ENCODE peak calls at places on chromosome 16, in ten cellular contexts. Z, X, D, S, E, I, F, T, Y and V are unnamed samples.
A peak's percentile ranks its signal among the peaks of the same experiment; 100 is the strongest.

GRCh38 chr16:77993586-77993985 is 28.8 kb upstream of the CLEC3A start:
- DNase-seq in Z (no peak), S (no peak), E (no peak), Y (no peak), F (no peak), X (no peak), I (no peak), D (no peak), T (peak; percentile 24), V (peak; percentile 11)

GRCh38 chr16:3739636-3740035 is 22.3 kb upstream of the TRAP1 start:
- DNase-seq in D (no peak), Z (no peak), I (no peak), X (no peak), F (no peak), Y (no peak), S (no peak), E (no peak), T (no peak), V (no peak)

GRCh38 chr16:13795131-13795530 is 124.8 kb upstream of the ERCC4 start:
- DNase-seq in T (no peak), D (no peak), E (no peak), Z (no peak), X (no peak), S (no peak), I (no peak), Y (no peak), F (no peak), V (no peak)

GRCh38 chr16:17224859-17225258 is 245.9 kb downstream of the XYLT1 start:
- DNase-seq in F (no peak), I (no peak), X (peak; percentile 30), T (peak; percentile 94), D (peak; percentile 55), S (no peak), Y (no peak), Z (peak; percentile 72), E (peak; percentile 16), V (no peak)

GRCh38 chr16:16861546-16861945 is 482.6 kb downstream of the NPIPA7 start:
- DNase-seq in X (peak; percentile 67), Y (no peak), D (peak; percentile 27), I (peak; percentile 3), T (peak; percentile 45), F (peak; percentile 4), E (peak; percentile 68), Z (no peak), S (peak; percentile 5), V (peak; percentile 56)

GRCh38 chr16:17269434-17269833 is 201.3 kb downstream of the XYLT1 start:
- DNase-seq in F (no peak), D (no peak), Y (no peak), S (no peak), Z (no peak), E (no peak), I (no peak), X (no peak), T (peak; percentile 50), V (no peak)

GRCh38 chr16:30349695-30350094 is 5.4 kb downstream of the CD2BP2 start:
- DNase-seq in D (no peak), I (no peak), Y (no peak), E (no peak), S (no peak), F (no peak), T (no peak), X (no peak), Z (peak; percentile 35), V (no peak)

GRCh38 chr16:85571813-85572619 is 41.1 kb upstream of the GSE1 start:
- DNase-seq in Z (no peak), E (no peak), T (no peak), X (peak; percentile 39), I (no peak), Y (no peak), S (no peak), D (no peak), F (no peak), V (no peak)

GRCh38 chr16:57357330-57358151 is 1.0 kb upstream of the CCL22 start:
- DNase-seq in T (no peak), Z (no peak), D (no peak), E (no peak), F (no peak), X (no peak), Y (no peak), I (no peak), S (no peak), V (no peak)

GRCh38 chr16:15811778-15812750 is 44.8 kb downstream of the MYH11 start:
- DNase-seq in D (peak; percentile 90), S (peak; percentile 91), Z (no peak), E (no peak), T (peak; percentile 48), X (no peak), I (no peak), Y (no peak), F (no peak), V (no peak)

GRCh38 chr16:35525979-35526590 is 2066.7 kb downstream of the TP53TG3F start:
- DNase-seq in Y (no peak), Z (no peak), T (no peak), I (no peak), S (no peak), E (no peak), F (no peak), D (no peak), X (no peak), V (no peak)

GRCh38 chr16:73095142-73095791 is 47.3 kb upstream of the ZFHX3 start:
- DNase-seq in Z (no peak), S (no peak), F (no peak), D (no peak), I (no peak), E (no peak), Y (no peak), X (no peak), T (no peak), V (no peak)

GRCh38 chr16:58045096-58045495 is 19.5 kb downstream of the MMP15 start:
- DNase-seq in Y (no peak), D (no peak), E (no peak), X (no peak), S (no peak), Z (peak; percentile 38), I (no peak), F (no peak), T (no peak), V (no peak)

GRCh38 chr16:53220585-53220984 is 165.8 kb downstream of the CHD9 start:
- DNase-seq in F (no peak), D (peak; percentile 47), I (no peak), T (peak; percentile 44), Z (no peak), Y (no peak), X (no peak), S (peak; percentile 45), E (no peak), V (no peak)

GRCh38 chr16:57131351-57131970 is 39.1 kb downstream of the CPNE2 start:
- DNase-seq in E (no peak), Z (peak; percentile 45), D (no peak), F (no peak), T (no peak), X (no peak), Y (no peak), I (no peak), S (no peak), V (no peak)

GRCh38 chr16:23635958-23636357 is 5.2 kb downstream of the PALB2 start:
- DNase-seq in S (no peak), T (peak; percentile 15), Y (no peak), Z (no peak), X (no peak), E (no peak), F (no peak), D (no peak), I (no peak), V (no peak)

GRCh38 chr16:87543436-87544191 is 50.8 kb upstream of the ZCCHC14 start:
- DNase-seq in I (no peak), Z (no peak), E (peak; percentile 23), S (peak; percentile 31), X (no peak), F (no peak), D (no peak), T (peak; percentile 27), Y (no peak), V (no peak)

GRCh38 chr16:79169239-79169638 is 431.3 kb downstream of the MAF start:
- DNase-seq in Z (no peak), E (peak; percentile 50), Y (no peak), S (peak; percentile 33), I (no peak), F (no peak), D (no peak), T (peak; percentile 28), X (peak; percentile 6), V (peak; percentile 26)

GRCh38 chr16:22014271-22014873 is 6.5 kb downstream of the MOSMO start:
- DNase-seq in F (no peak), X (no peak), T (no peak), Z (no peak), E (no peak), S (no peak), D (no peak), Y (no peak), I (no peak), V (no peak)

GRCh38 chr16:81770008-81770407 is 9.1 kb upstream of the PLCG2 start:
- DNase-seq in Z (no peak), I (no peak), E (no peak), F (no peak), X (no peak), T (no peak), Y (no peak), D (no peak), S (no peak), V (no peak)

GRCh38 chr16:3431779-3432219 is 11.5 kb downstream of the ZNF597 start:
- DNase-seq in Z (peak; percentile 77), T (peak; percentile 41), E (peak; percentile 52), S (peak; percentile 12), I (peak; percentile 3), X (peak; percentile 43), Y (no peak), F (peak; percentile 6), D (peak; percentile 17), V (peak; percentile 50)

GRCh38 chr16:67650023-67650422 is 5.1 kb downstream of the CARMIL2 start:
- DNase-seq in F (no peak), Z (no peak), Y (no peak), T (no peak), I (no peak), S (no peak), D (no peak), E (no peak), X (no peak), V (no peak)

GRCh38 chr16:89491238-89491869 is 993 bp upstream of the ANKRD11 start:
- DNase-seq in S (no peak), Y (no peak), X (no peak), D (no peak), F (no peak), Z (peak; percentile 23), T (no peak), I (no peak), E (no peak), V (no peak)

GRCh38 chr16:379183-379960 is 2.4 kb downstream of the PGAP6 start:
- DNase-seq in S (no peak), X (peak; percentile 85), D (no peak), Z (no peak), F (no peak), Y (no peak), T (no peak), I (no peak), E (no peak), V (peak; percentile 88)

GRCh38 chr16:85350973-85351372 is 238.7 kb upstream of the CIBAR2 start:
- DNase-seq in I (no peak), Z (peak; percentile 96), F (no peak), Y (peak; percentile 65), S (peak; percentile 66), T (peak; percentile 83), X (peak; percentile 90), E (no peak), D (peak; percentile 99), V (peak; percentile 86)

GRCh38 chr16:55543470-55543869 is 23.0 kb upstream of the CAPNS2 start:
- DNase-seq in X (no peak), T (peak; percentile 63), E (no peak), S (no peak), I (no peak), F (no peak), Y (no peak), Z (no peak), D (peak; percentile 42), V (no peak)

GRCh38 chr16:52535076-52535475 is 11.9 kb downstream of the TOX3 start:
- DNase-seq in X (peak; percentile 63), D (no peak), I (no peak), T (no peak), Y (no peak), F (no peak), E (no peak), Z (no peak), S (no peak), V (no peak)

GRCh38 chr16:77298638-77299360 is 99.6 kb downstream of the SYCE1L start:
- DNase-seq in F (no peak), T (peak; percentile 95), S (peak; percentile 98), E (no peak), Y (peak; percentile 89), D (peak; percentile 97), X (no peak), Z (no peak), I (no peak), V (no peak)